ENCODE peak calls at places on chromosomes 2 and 18, in nine cellular contexts. Z is H54, T is esophagus squamous epithelium, D is A549, X is IMR-90, O is lower leg skin, K is ovary, A is Peyer's patch, C is testis. E is an unnamed sample.

GRCh38 chr2:8575011-8575750 is 106.7 kb upstream of the ID2 start:
- DNase-seq in O (no peak), X (peak; percentile 22), A (peak; percentile 72), T (no peak), K (peak; percentile 29), C (no peak), Z (no peak), D (no peak), E (no peak)

GRCh38 chr2:212842544-212843185 is 304.1 kb upstream of the ERBB4 start:
- DNase-seq in X (peak; percentile 90), C (no peak), O (no peak), D (no peak), A (no peak), K (no peak), T (no peak), Z (no peak), E (no peak)

GRCh38 chr2:58762176-58762781 is 521.2 kb upstream of the FANCL start:
- DNase-seq in Z (peak; percentile 7), K (no peak), C (peak; percentile 54), A (peak; percentile 51), O (peak; percentile 14), T (no peak), X (peak; percentile 28), D (peak; percentile 69), E (no peak)

GRCh38 chr18:69948919-69949537 is 1.4 kb upstream of the CD226 start:
- DNase-seq in O (no peak), Z (no peak), K (no peak), D (no peak), A (peak; percentile 69), X (peak; percentile 57), T (no peak), C (peak; percentile 82), E (peak; percentile 34)

GRCh38 chr18:36284671-36285295 is 12.7 kb upstream of the FHOD3 start:
- DNase-seq in A (peak; percentile 80), K (no peak), X (peak; percentile 74), O (peak; percentile 60), D (peak; percentile 62), Z (peak; percentile 22), T (no peak), C (peak; percentile 72), E (no peak)

GRCh38 chr2:150586858-150587257 is 99.4 kb upstream of the RND3 start:
- DNase-seq in D (peak; percentile 83), C (no peak), Z (no peak), O (no peak), K (no peak), A (no peak), X (peak; percentile 71), T (no peak), E (no peak)

GRCh38 chr2:23376972-23377371 is 8.0 kb upstream of the KLHL29 start:
- DNase-seq in T (no peak), K (no peak), X (peak; percentile 65), Z (no peak), O (no peak), D (no peak), C (no peak), A (no peak), E (no peak)

GRCh38 chr2:145158051-145158586 is 638.2 kb upstream of the ZEB2 start:
- DNase-seq in O (peak; percentile 68), D (peak; percentile 78), A (peak; percentile 50), C (peak; percentile 26), Z (no peak), K (peak; percentile 65), X (peak; percentile 95), T (no peak), E (no peak)

GRCh38 chr2:188333751-188334524 is 42.3 kb downstream of the GULP1 start:
- DNase-seq in A (no peak), O (no peak), Z (no peak), T (no peak), K (no peak), X (peak; percentile 39), C (no peak), D (no peak), E (no peak)

GRCh38 chr2:84435331-84436081 is 23.6 kb downstream of the SUCLG1 start:
- DNase-seq in K (no peak), A (no peak), O (no peak), X (peak; percentile 93), T (no peak), D (no peak), C (peak; percentile 29), Z (no peak), E (no peak)

GRCh38 chr2:46666044-46666662 is 186.8 kb downstream of the TMEM247 start:
- DNase-seq in D (no peak), T (no peak), X (no peak), C (peak; percentile 82), A (no peak), K (peak; percentile 93), O (peak; percentile 52), Z (no peak), E (no peak)

GRCh38 chr18:39959839-39960238 is 1995.2 kb upstream of the PIK3C3 start:
- DNase-seq in X (no peak), A (no peak), K (no peak), T (no peak), Z (no peak), D (no peak), O (no peak), C (no peak), E (no peak)

GRCh38 chr2:175872716-175873115 is 129.4 kb downstream of the LNPK start:
- DNase-seq in D (no peak), C (no peak), X (peak; percentile 59), A (no peak), K (no peak), T (no peak), Z (no peak), O (no peak), E (no peak)

GRCh38 chr2:43349944-43350343 is 123.5 kb upstream of the ZFP36L2 start:
- DNase-seq in A (no peak), T (no peak), O (no peak), Z (no peak), D (no peak), X (peak; percentile 87), K (no peak), C (no peak), E (no peak)

GRCh38 chr2:43356774-43357173 is 130.4 kb upstream of the ZFP36L2 start:
- DNase-seq in O (no peak), Z (no peak), C (no peak), X (peak; percentile 80), A (no peak), K (no peak), T (no peak), D (no peak), E (no peak)

GRCh38 chr2:43360137-43360536 is 133.7 kb upstream of the ZFP36L2 start:
- DNase-seq in A (no peak), C (no peak), X (no peak), K (no peak), D (no peak), O (no peak), Z (no peak), T (no peak), E (no peak)

GRCh38 chr2:43358688-43359201 is 132.3 kb upstream of the ZFP36L2 start:
- DNase-seq in O (no peak), C (no peak), Z (no peak), X (peak; percentile 21), K (no peak), T (no peak), A (no peak), D (no peak), E (no peak)

GRCh38 chr2:43355399-43355798 is 129.0 kb upstream of the ZFP36L2 start:
- DNase-seq in Z (no peak), C (no peak), D (no peak), X (no peak), O (no peak), T (no peak), A (no peak), K (no peak), E (no peak)
- TF ChIP-seq POLR2A in Z (no peak), C (no peak), D (no peak), X (no peak), O (no peak), T (no peak), A (no peak), K (no peak), E (no peak)

GRCh38 chr2:98751748-98752147 is 20.8 kb upstream of the MGAT4A start:
- DNase-seq in A (no peak), K (no peak), C (no peak), D (no peak), T (no peak), O (no peak), X (no peak), Z (no peak), E (no peak)
- TF ChIP-seq POLR2A in A (no peak), K (no peak), C (no peak), D (no peak), T (no peak), O (no peak), X (no peak), Z (no peak), E (no peak)

GRCh38 chr2:152353364-152353763 is 18.4 kb downstream of the FMNL2 start:
- DNase-seq in A (no peak), C (no peak), T (no peak), K (no peak), D (no peak), X (no peak), Z (no peak), O (no peak), E (no peak)
- TF ChIP-seq POLR2A in A (no peak), C (no peak), T (no peak), K (no peak), D (no peak), X (no peak), Z (no peak), O (no peak), E (no peak)

DNA sequence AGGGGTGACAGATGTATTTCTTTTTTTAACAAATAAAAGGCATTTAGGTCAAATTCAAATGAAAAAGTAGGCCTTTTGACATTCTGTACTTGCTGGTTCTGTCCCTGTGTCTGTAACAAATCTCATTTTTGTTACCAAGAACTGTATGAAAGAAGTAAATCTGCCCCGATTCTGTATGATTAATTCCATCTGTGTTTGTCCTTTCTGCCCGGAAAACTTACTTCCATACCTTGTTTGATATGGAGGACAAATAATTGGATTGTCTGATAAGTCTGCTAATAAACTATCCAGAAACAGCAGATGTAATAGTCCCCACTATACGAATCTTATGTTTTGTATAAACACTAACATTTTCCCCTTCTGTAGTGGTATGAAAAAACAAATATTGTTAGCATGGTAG is 69.8 kb downstream of the MEX3C start:
- DNase-seq in T (no peak), A (no peak), X (no peak), Z (no peak), C (no peak), D (no peak), K (no peak), O (no peak), E (no peak)
- TF ChIP-seq POLR2A in T (no peak), A (no peak), X (no peak), Z (no peak), C (no peak), D (no peak), K (no peak), O (no peak), E (no peak)